ENCODE peak calls at places on chromosomes 3 and 15, in six cellular contexts. L, O, E, N, M and F are unnamed samples.

GRCh38 chr3:114336857-114337256 is 43.0 kb downstream of the TIGIT start:
- DNase-seq in L (no peak), O (no peak), E (no peak), N (no peak), M (no peak), F (no peak)

GRCh38 chr3:50256978-50257890 is 11.7 kb upstream of the SEMA3B start:
- DNase-seq in L (no peak), O (peak), E (peak), N (no peak), M (no peak), F (no peak)

GRCh38 chr3:187342255-187342654 is 25.9 kb upstream of the RTP4 start:
- DNase-seq in L (no peak), O (no peak), E (no peak), N (no peak), M (no peak), F (no peak)

GRCh38 chr3:114496874-114497273 is 203.0 kb downstream of the TIGIT start:
- DNase-seq in L (no peak), O (peak), E (no peak), N (no peak), M (no peak), F (no peak)

GRCh38 chr3:48190911-48191310 is 2.7 kb upstream of the CDC25A start:
- DNase-seq in L (no peak), O (no peak), E (no peak), N (no peak), M (no peak), F (no peak)

GRCh38 chr3:10703875-10704274 is 112.2 kb upstream of the SLC6A11 start:
- DNase-seq in L (no peak), O (peak), E (peak), N (no peak), M (no peak), F (no peak)

GRCh38 chr3:30538787-30539186 is 67.6 kb upstream of the TGFBR2 start:
- DNase-seq in L (no peak), O (peak), E (no peak), N (no peak), M (no peak), F (no peak)

GRCh38 chr15:26376243-26376642 is 396.6 kb downstream of the GABRB3 start:
- DNase-seq in L (no peak), O (peak), E (no peak), N (no peak), M (no peak), F (no peak)

GRCh38 chr3:141401584-141402475 is 33.5 kb downstream of the ZBTB38 start:
- DNase-seq in L (peak), O (peak), E (peak), N (no peak), M (no peak), F (peak)

GRCh38 chr15:58593870-58594269 is 155.6 kb downstream of the ADAM10 start:
- DNase-seq in L (no peak), O (no peak), E (no peak), N (no peak), M (no peak), F (no peak)